ENCODE peak calls at places on chromosomes 3 and 15, in seven cellular contexts. One of them, this sample, is unnamed.

GRCh38 chr3:70231224-70231623 is 81.2 kb downstream of the MDFIC2 start:
- DNase-seq in astrocyte of the spinal cord: no peak
- DNase-seq in AG04450: no peak
- DNase-seq in lung: no peak
- DNase-seq in ovary: no peak
- DNase-seq in NT2/D1: no peak
- DNase-seq in fibroblast of mammary gland: no peak
- DNase-seq in this sample: no peak

GRCh38 chr3:94735354-94735753 is 672.5 kb downstream of the NSUN3 start:
- DNase-seq in NT2/D1: no peak
- DNase-seq in AG04450: no peak
- DNase-seq in astrocyte of the spinal cord: no peak
- DNase-seq in ovary: no peak
- DNase-seq in fibroblast of mammary gland: peak
- DNase-seq in lung: no peak
- DNase-seq in this sample: no peak

GRCh38 chr3:117407317-117407716 is 697.7 kb downstream of the TUSC7 start:
- DNase-seq in fibroblast of mammary gland: peak
- DNase-seq in ovary: no peak
- DNase-seq in NT2/D1: no peak
- DNase-seq in AG04450: no peak
- DNase-seq in lung: no peak
- DNase-seq in astrocyte of the spinal cord: no peak
- DNase-seq in this sample: no peak

GRCh38 chr3:32423956-32424558 is 32.4 kb downstream of the CMTM7 start:
- DNase-seq in AG04450: no peak
- DNase-seq in ovary: no peak
- DNase-seq in NT2/D1: no peak
- DNase-seq in lung: no peak
- DNase-seq in astrocyte of the spinal cord: no peak
- DNase-seq in fibroblast of mammary gland: no peak
- DNase-seq in this sample: no peak

GRCh38 chr15:74843891-74844299 is 939 bp upstream of the ULK3 start:
- DNase-seq in fibroblast of mammary gland: no peak
- DNase-seq in lung: no peak
- DNase-seq in astrocyte of the spinal cord: no peak
- DNase-seq in ovary: peak
- DNase-seq in AG04450: no peak
- DNase-seq in NT2/D1: no peak
- DNase-seq in this sample: no peak

GRCh38 chr3:8963137-8963853 is at the start of gene RAD18:
- DNase-seq in AG04450: peak
- DNase-seq in ovary: peak
- DNase-seq in fibroblast of mammary gland: peak
- DNase-seq in astrocyte of the spinal cord: peak
- DNase-seq in lung: peak
- DNase-seq in NT2/D1: peak
- DNase-seq in this sample: peak

GRCh38 chr3:106534206-106534605 is 665.4 kb upstream of the CBLB start:
- DNase-seq in AG04450: no peak
- DNase-seq in fibroblast of mammary gland: peak
- DNase-seq in NT2/D1: no peak
- DNase-seq in astrocyte of the spinal cord: peak
- DNase-seq in lung: no peak
- DNase-seq in ovary: no peak
- DNase-seq in this sample: no peak

GRCh38 chr3:12752803-12753202 is 6.3 kb downstream of the TMEM40 start:
- DNase-seq in lung: no peak
- DNase-seq in fibroblast of mammary gland: no peak
- DNase-seq in ovary: no peak
- DNase-seq in AG04450: no peak
- DNase-seq in astrocyte of the spinal cord: no peak
- DNase-seq in NT2/D1: no peak
- DNase-seq in this sample: no peak

GRCh38 chr3:188385295-188385694 is 231.3 kb downstream of the LPP start:
- DNase-seq in fibroblast of mammary gland: no peak
- DNase-seq in ovary: no peak
- DNase-seq in lung: no peak
- DNase-seq in astrocyte of the spinal cord: no peak
- DNase-seq in NT2/D1: no peak
- DNase-seq in AG04450: no peak
- DNase-seq in this sample: no peak

GRCh38 chr15:45288947-45289346 is 36.9 kb downstream of the SLC28A2 start:
- DNase-seq in lung: no peak
- DNase-seq in AG04450: no peak
- DNase-seq in astrocyte of the spinal cord: no peak
- DNase-seq in fibroblast of mammary gland: no peak
- DNase-seq in NT2/D1: no peak
- DNase-seq in ovary: no peak
- DNase-seq in this sample: no peak

GRCh38 chr3:64740232-64740631 is 52.4 kb upstream of the ADAMTS9 start:
- DNase-seq in astrocyte of the spinal cord: peak
- DNase-seq in AG04450: no peak
- DNase-seq in ovary: no peak
- DNase-seq in lung: no peak
- DNase-seq in NT2/D1: no peak
- DNase-seq in fibroblast of mammary gland: peak
- DNase-seq in this sample: peak

GRCh38 chr15:101185770-101186169 is 66.1 kb downstream of the CHSY1 start:
- DNase-seq in NT2/D1: no peak
- DNase-seq in ovary: no peak
- DNase-seq in AG04450: no peak
- DNase-seq in lung: no peak
- DNase-seq in astrocyte of the spinal cord: no peak
- DNase-seq in fibroblast of mammary gland: no peak
- DNase-seq in this sample: no peak

GRCh38 chr3:12884790-12885584 is 43.6 kb upstream of the RPL32 start:
- DNase-seq in ovary: no peak
- DNase-seq in lung: no peak
- DNase-seq in fibroblast of mammary gland: no peak
- DNase-seq in NT2/D1: no peak
- DNase-seq in astrocyte of the spinal cord: no peak
- DNase-seq in AG04450: no peak
- DNase-seq in this sample: no peak

GRCh38 chr15:98648654-98649537 is 557 bp downstream of the IGF1R start:
- DNase-seq in ovary: peak
- DNase-seq in NT2/D1: no peak
- DNase-seq in lung: peak
- DNase-seq in astrocyte of the spinal cord: peak
- DNase-seq in AG04450: no peak
- DNase-seq in fibroblast of mammary gland: peak
- DNase-seq in this sample: no peak

GRCh38 chr3:14177580-14178246 is 688 bp downstream of the XPC start:
- DNase-seq in ovary: no peak
- DNase-seq in astrocyte of the spinal cord: peak
- DNase-seq in AG04450: no peak
- DNase-seq in NT2/D1: no peak
- DNase-seq in lung: no peak
- DNase-seq in fibroblast of mammary gland: peak
- DNase-seq in this sample: no peak

GRCh38 chr3:139941580-139941979 is 6.6 kb downstream of the CLSTN2 start:
- DNase-seq in NT2/D1: no peak
- DNase-seq in astrocyte of the spinal cord: no peak
- DNase-seq in lung: no peak
- DNase-seq in ovary: no peak
- DNase-seq in AG04450: no peak
- DNase-seq in fibroblast of mammary gland: no peak
- DNase-seq in this sample: no peak

GRCh38 chr3:190972840-190973270 is 110.4 kb upstream of the GMNC start:
- DNase-seq in ovary: no peak
- DNase-seq in lung: no peak
- DNase-seq in NT2/D1: no peak
- DNase-seq in fibroblast of mammary gland: peak
- DNase-seq in astrocyte of the spinal cord: peak
- DNase-seq in AG04450: no peak
- DNase-seq in this sample: peak

GRCh38 chr3:37580237-37580636 is 281.4 kb upstream of the CTDSPL start:
- DNase-seq in AG04450: no peak
- DNase-seq in ovary: no peak
- DNase-seq in fibroblast of mammary gland: peak
- DNase-seq in NT2/D1: no peak
- DNase-seq in astrocyte of the spinal cord: no peak
- DNase-seq in lung: no peak
- DNase-seq in this sample: no peak

GRCh38 chr3:146589899-146590508 is 15.1 kb downstream of the PLSCR5 start:
- DNase-seq in ovary: peak
- DNase-seq in NT2/D1: peak
- DNase-seq in fibroblast of mammary gland: peak
- DNase-seq in lung: no peak
- DNase-seq in AG04450: peak
- DNase-seq in astrocyte of the spinal cord: peak
- DNase-seq in this sample: no peak

GRCh38 chr3:172367205-172368105 is 80.8 kb downstream of the GHSR start:
- DNase-seq in fibroblast of mammary gland: peak
- DNase-seq in AG04450: no peak
- DNase-seq in NT2/D1: no peak
- DNase-seq in lung: no peak
- DNase-seq in astrocyte of the spinal cord: peak
- DNase-seq in ovary: no peak
- DNase-seq in this sample: peak

GRCh38 chr15:66077320-66077663 is 176.3 kb downstream of the MEGF11 start:
- DNase-seq in lung: no peak
- DNase-seq in NT2/D1: no peak
- DNase-seq in AG04450: no peak
- DNase-seq in ovary: no peak
- DNase-seq in fibroblast of mammary gland: no peak
- DNase-seq in astrocyte of the spinal cord: no peak
- DNase-seq in this sample: no peak

GRCh38 chr3:179871782-179872181 is 165.0 kb downstream of the PEX5L start:
- DNase-seq in AG04450: no peak
- DNase-seq in fibroblast of mammary gland: no peak
- DNase-seq in ovary: no peak
- DNase-seq in lung: no peak
- DNase-seq in NT2/D1: no peak
- DNase-seq in astrocyte of the spinal cord: no peak
- DNase-seq in this sample: no peak

GRCh38 chr3:151709847-151710246 is 23.9 kb upstream of the AADACL2 start:
- DNase-seq in ovary: no peak
- DNase-seq in astrocyte of the spinal cord: peak
- DNase-seq in AG04450: no peak
- DNase-seq in NT2/D1: no peak
- DNase-seq in lung: no peak
- DNase-seq in fibroblast of mammary gland: peak
- DNase-seq in this sample: peak

DNA sequence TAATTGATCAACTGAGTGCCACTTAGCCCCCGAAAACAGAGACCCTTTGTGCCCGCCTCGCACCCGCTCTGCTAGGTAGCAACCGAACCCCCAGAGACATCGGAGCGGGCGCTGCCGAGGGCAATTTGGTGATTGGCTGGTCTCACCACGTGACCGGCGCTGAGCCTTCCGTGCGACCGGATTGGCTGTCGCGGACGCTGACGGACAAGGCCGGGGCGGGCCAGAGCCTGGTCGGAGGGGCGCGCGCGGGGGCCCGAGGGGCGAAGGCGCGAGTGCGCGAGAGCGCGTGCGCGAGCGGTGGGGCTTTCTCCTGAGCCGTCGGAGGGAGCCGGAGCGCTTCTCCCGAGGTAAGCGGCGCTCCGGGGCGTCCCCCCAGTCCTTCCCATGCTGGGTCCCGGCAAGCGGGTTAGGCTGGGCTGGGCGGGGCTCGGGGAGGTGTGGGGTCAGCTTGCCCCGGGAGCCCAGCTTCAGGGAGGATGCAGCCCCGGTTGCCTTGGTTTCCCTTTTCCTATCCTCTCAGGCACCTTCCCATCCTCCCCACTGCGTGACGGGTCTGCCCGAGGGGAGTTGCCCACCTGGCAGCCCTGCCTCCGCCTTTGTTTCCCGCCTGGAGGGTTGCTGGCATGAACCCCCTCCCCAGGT is at the start of gene TMEM108:
- DNase-seq in AG04450: peak
- DNase-seq in astrocyte of the spinal cord: peak
- DNase-seq in lung: peak
- DNase-seq in ovary: no peak
- DNase-seq in fibroblast of mammary gland: peak
- DNase-seq in NT2/D1: peak
- DNase-seq in this sample: peak
- H3K4me3 ChIP-seq in AG04450: peak
- H3K4me3 ChIP-seq in astrocyte of the spinal cord: peak
- H3K4me3 ChIP-seq in lung: peak
- H3K4me3 ChIP-seq in ovary: peak
- H3K4me3 ChIP-seq in fibroblast of mammary gland: peak
- H3K4me3 ChIP-seq in NT2/D1: peak
- H3K4me3 ChIP-seq in this sample: peak

GRCh38 chr3:50573566-50574279 is 4.4 kb downstream of the HEMK1 start:
- DNase-seq in ovary: no peak
- DNase-seq in fibroblast of mammary gland: no peak
- DNase-seq in NT2/D1: no peak
- DNase-seq in AG04450: no peak
- DNase-seq in astrocyte of the spinal cord: no peak
- DNase-seq in lung: peak
- DNase-seq in this sample: no peak
- H3K4me3 ChIP-seq in ovary: no peak
- H3K4me3 ChIP-seq in fibroblast of mammary gland: no peak
- H3K4me3 ChIP-seq in NT2/D1: no peak
- H3K4me3 ChIP-seq in AG04450: no peak
- H3K4me3 ChIP-seq in astrocyte of the spinal cord: no peak
- H3K4me3 ChIP-seq in lung: no peak
- H3K4me3 ChIP-seq in this sample: no peak

GRCh38 chr3:154422694-154423093 is 7.3 kb downstream of the GPR149 start:
- DNase-seq in fibroblast of mammary gland: no peak
- DNase-seq in AG04450: no peak
- DNase-seq in NT2/D1: no peak
- DNase-seq in lung: no peak
- DNase-seq in ovary: no peak
- DNase-seq in astrocyte of the spinal cord: no peak
- DNase-seq in this sample: no peak
- H3K4me3 ChIP-seq in fibroblast of mammary gland: no peak
- H3K4me3 ChIP-seq in AG04450: no peak
- H3K4me3 ChIP-seq in NT2/D1: no peak
- H3K4me3 ChIP-seq in lung: no peak
- H3K4me3 ChIP-seq in ovary: no peak
- H3K4me3 ChIP-seq in astrocyte of the spinal cord: no peak
- H3K4me3 ChIP-seq in this sample: no peak

DNA sequence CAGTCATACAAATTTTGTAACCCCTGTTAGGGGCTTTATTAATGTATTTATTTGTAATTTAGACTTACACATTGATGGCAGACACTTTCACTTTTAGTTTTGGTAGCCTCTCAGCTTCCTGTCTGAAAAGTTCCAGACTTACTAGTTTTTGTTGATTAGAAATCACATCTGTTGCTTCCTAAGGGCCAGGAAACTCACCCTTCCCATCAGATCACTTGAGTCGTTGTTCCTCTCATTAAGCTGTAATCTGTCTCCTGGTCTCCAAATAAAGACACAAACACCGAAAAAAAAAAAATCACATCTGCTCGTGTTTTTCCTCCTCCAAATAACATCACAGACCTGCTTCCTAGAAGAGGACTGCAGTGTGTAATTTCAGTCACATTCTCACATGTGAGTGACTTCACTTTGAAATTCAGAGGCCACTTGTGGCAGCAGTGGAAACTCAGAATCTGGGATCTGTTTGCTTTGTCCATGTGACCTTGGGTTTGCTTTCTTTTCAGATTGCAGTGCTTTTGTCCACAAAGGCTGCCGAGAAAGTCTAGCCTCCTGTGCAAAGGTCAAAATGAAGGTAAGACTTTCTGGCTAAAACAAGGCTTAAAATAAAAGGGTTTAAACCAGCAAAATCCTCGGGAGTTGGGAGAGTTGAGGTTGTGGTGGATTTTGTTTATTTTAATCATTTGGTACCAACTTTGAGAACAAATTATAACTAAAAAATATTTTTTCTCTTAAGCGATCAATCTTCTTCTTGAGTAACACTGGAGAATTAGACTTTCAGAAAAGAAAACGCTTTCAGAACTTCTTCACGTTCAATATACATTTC is 87.0 kb downstream of the KLHL25 start:
- DNase-seq in fibroblast of mammary gland: peak
- DNase-seq in AG04450: no peak
- DNase-seq in ovary: no peak
- DNase-seq in NT2/D1: no peak
- DNase-seq in astrocyte of the spinal cord: peak
- DNase-seq in lung: no peak
- DNase-seq in this sample: no peak
- H3K4me3 ChIP-seq in fibroblast of mammary gland: no peak
- H3K4me3 ChIP-seq in AG04450: peak
- H3K4me3 ChIP-seq in ovary: no peak
- H3K4me3 ChIP-seq in NT2/D1: no peak
- H3K4me3 ChIP-seq in astrocyte of the spinal cord: no peak
- H3K4me3 ChIP-seq in lung: no peak
- H3K4me3 ChIP-seq in this sample: peak

This sample was measured in skeletal muscle cell.